ENCODE peak calls at places on chromosomes 12 and 14, in ten cellular contexts. R is activated effector memory CD4-positive, alpha-beta T cell treated with Interleukin-2 at 50 U/mL for 16 hours; M is effector memory CD4-positive, alpha-beta T cell; J is ascending aorta; H is dorsolateral prefrontal cortex; G is foreskin fibroblast; L is activated T-helper 9 cell treated with anti-CD3 and anti-CD28 coated beads, Interleukin-2, amount 50 U/mL, for 16 hours; Q is iris pigment epithelial cell; O is Panc1; A is amygdala. T is an unnamed sample.

GRCh38 chr14:35533357-35534129 is 421 bp upstream of the INSM2 start:
- DNase-seq in R (peak), M (peak), J (no peak), H (peak), G (peak), L (peak), Q (peak), O (no peak), A (peak), T (peak)

GRCh38 chr12:233615-233968 is 19.6 kb upstream of the SLC6A12 start:
- DNase-seq in R (no peak), M (no peak), J (no peak), H (no peak), G (no peak), L (no peak), Q (no peak), O (no peak), A (no peak), T (no peak)

GRCh38 chr12:132904718-132905328 is 17.4 kb upstream of the CHFR start:
- DNase-seq in R (peak), M (peak), J (no peak), H (peak), G (peak), L (peak), Q (peak), O (no peak), A (no peak), T (no peak)

GRCh38 chr12:14567311-14568195 is at the start of gene PLBD1:
- DNase-seq in R (no peak), M (no peak), J (no peak), H (peak), G (peak), L (no peak), Q (peak), O (peak), A (no peak), T (no peak)

GRCh38 chr12:114713466-114714215 is 29.7 kb upstream of the TBX3 start:
- DNase-seq in R (no peak), M (no peak), J (no peak), H (no peak), G (no peak), L (no peak), Q (no peak), O (no peak), A (no peak), T (no peak)

GRCh38 chr14:22664261-22664660 is 20.1 kb upstream of the OR6J1 start:
- DNase-seq in R (no peak), M (no peak), J (no peak), H (no peak), G (no peak), L (no peak), Q (peak), O (no peak), A (no peak), T (no peak)

GRCh38 chr12:50550530-50551223 is 45.9 kb downstream of the DIP2B start:
- DNase-seq in R (no peak), M (no peak), J (no peak), H (no peak), G (peak), L (no peak), Q (peak), O (no peak), A (no peak), T (no peak)

GRCh38 chr14:67166450-67166853 is 22.8 kb upstream of the GARIN2 start:
- DNase-seq in R (no peak), M (no peak), J (no peak), H (no peak), G (peak), L (no peak), Q (peak), O (peak), A (no peak), T (no peak)

GRCh38 chr14:76098916-76099675 is 52.6 kb upstream of the GPATCH2L start:
- DNase-seq in R (no peak), M (no peak), J (no peak), H (no peak), G (no peak), L (no peak), Q (no peak), O (no peak), A (no peak), T (no peak)

GRCh38 chr12:30978639-30979038 is 52.1 kb downstream of the TSPAN11 start:
- DNase-seq in R (no peak), M (no peak), J (no peak), H (no peak), G (no peak), L (no peak), Q (no peak), O (no peak), A (no peak), T (no peak)

GRCh38 chr14:33812596-33812995 is 138.3 kb downstream of the EGLN3 start:
- DNase-seq in R (no peak), M (no peak), J (no peak), H (no peak), G (no peak), L (no peak), Q (no peak), O (no peak), A (no peak), T (no peak)

GRCh38 chr14:85085981-85086380 is 444.0 kb upstream of the FLRT2 start:
- DNase-seq in R (no peak), M (no peak), J (no peak), H (no peak), G (no peak), L (no peak), Q (no peak), O (no peak), A (no peak), T (no peak)

GRCh38 chr12:116385486-116386217 is 108.2 kb upstream of the MED13L start:
- DNase-seq in R (no peak), M (no peak), J (no peak), H (no peak), G (no peak), L (no peak), Q (peak), O (no peak), A (no peak), T (no peak)

GRCh38 chr12:32896438-32897275 is at the start of gene PKP2:
- DNase-seq in R (no peak), M (no peak), J (no peak), H (no peak), G (no peak), L (no peak), Q (peak), O (no peak), A (no peak), T (no peak)

GRCh38 chr14:49992901-49993335 is 100.0 kb downstream of the ARF6 start:
- DNase-seq in R (no peak), M (no peak), J (no peak), H (no peak), G (peak), L (no peak), Q (peak), O (no peak), A (no peak), T (no peak)

GRCh38 chr12:111361073-111361716 is 7.7 kb downstream of the PHETA1 start:
- DNase-seq in R (no peak), M (no peak), J (no peak), H (no peak), G (no peak), L (no peak), Q (no peak), O (no peak), A (no peak), T (no peak)

GRCh38 chr14:85531594-85532391 is 1.8 kb downstream of the FLRT2 start:
- DNase-seq in R (no peak), M (no peak), J (no peak), H (peak), G (peak), L (no peak), Q (peak), O (no peak), A (peak), T (no peak)

GRCh38 chr12:44930972-44931600 is 55.0 kb upstream of the NELL2 start:
- DNase-seq in R (no peak), M (no peak), J (no peak), H (no peak), G (peak), L (no peak), Q (peak), O (no peak), A (no peak), T (no peak)

GRCh38 chr14:90983560-90983959 is 76.9 kb downstream of the RPS6KA5 start:
- DNase-seq in R (no peak), M (no peak), J (no peak), H (no peak), G (no peak), L (no peak), Q (no peak), O (no peak), A (no peak), T (no peak)

GRCh38 chr14:57008534-57008933 is 198.3 kb upstream of the OTX2 start:
- DNase-seq in R (no peak), M (no peak), J (no peak), H (no peak), G (no peak), L (no peak), Q (no peak), O (no peak), A (no peak), T (no peak)

T was measured in GOT3.